ENCODE peak calls at places on chromosomes 5 and 9, in four cellular contexts. Y is spleen, A is HCT116, Q is A549. P is an unnamed sample.

GRCh38 chr5:99176186-99176585 is 247.4 kb upstream of the CHD1 start:
- DNase-seq in A (no peak), Q (no peak), Y (no peak), P (no peak)

GRCh38 chr9:38081356-38082108 is 12.5 kb upstream of the SHB start:
- DNase-seq in Y (peak; percentile 13), A (no peak), Q (no peak), P (no peak)

GRCh38 chr5:15374886-15375285 is 125.1 kb upstream of the FBXL7 start:
- DNase-seq in Q (no peak), Y (no peak), A (no peak), P (no peak)

GRCh38 chr5:155342956-155343355 is 329.4 kb downstream of the KIF4B start:
- DNase-seq in Q (no peak), Y (no peak), A (no peak), P (no peak)

GRCh38 chr9:106590759-106591505 is 272.0 kb upstream of the ZNF462 start:
- DNase-seq in A (no peak), Y (no peak), Q (no peak), P (no peak)

GRCh38 chr9:27371382-27371781 is 74.4 kb upstream of the EQTN start:
- DNase-seq in Y (no peak), A (peak; percentile 22), Q (peak; percentile 41), P (no peak)

GRCh38 chr9:109455861-109456260 is 42.2 kb downstream of the PTPN3 start:
- DNase-seq in A (no peak), Y (no peak), Q (no peak), P (no peak)

GRCh38 chr5:89994266-89994665 is 415.3 kb downstream of the CETN3 start:
- DNase-seq in Y (no peak), Q (no peak), A (no peak), P (no peak)

GRCh38 chr5:181186902-181187499 is 18.0 kb downstream of the TRIM7 start:
- DNase-seq in Q (no peak), Y (peak; percentile 64), A (no peak), P (no peak)

GRCh38 chr9:112283854-112284253 is 49.6 kb downstream of the PTBP3 start:
- DNase-seq in Q (no peak), A (no peak), Y (no peak), P (no peak)

GRCh38 chr5:68342693-68343092 is 127.1 kb downstream of the PIK3R1 start:
- DNase-seq in Y (no peak), A (no peak), Q (no peak), P (no peak)

GRCh38 chr5:127930311-127930710 is 153.3 kb upstream of the SLC12A2 start:
- DNase-seq in A (peak; percentile 31), Y (no peak), Q (peak; percentile 24), P (peak; percentile 17)

GRCh38 chr5:77170-77501 is 14.8 kb upstream of the PLEKHG4B start:
- DNase-seq in A (no peak), Y (no peak), Q (no peak), P (no peak)

GRCh38 chr5:136200761-136201160 is 7.8 kb upstream of the SMIM32 start:
- DNase-seq in A (no peak), Y (no peak), Q (no peak), P (no peak)

GRCh38 chr5:112388010-112388553 is 31.0 kb downstream of the EPB41L4A start:
- DNase-seq in Y (no peak), A (no peak), Q (no peak), P (no peak)

GRCh38 chr5:19790811-19791466 is 197.1 kb downstream of the CDH18 start:
- DNase-seq in Q (no peak), Y (no peak), A (no peak), P (no peak)

GRCh38 chr9:5122116-5122515 is 63.3 kb downstream of the INSL6 start:
- DNase-seq in Y (no peak), A (no peak), Q (no peak), P (no peak)

GRCh38 chr5:178895615-178896571 is at the start of gene ZFP2:
- DNase-seq in A (peak; percentile 21), Y (peak; percentile 90), Q (peak; percentile 18), P (peak; percentile 22)

GRCh38 chr5:32709789-32710334 is 1.3 kb upstream of the NPR3 start:
- DNase-seq in A (peak; percentile 53), Y (peak; percentile 79), Q (peak; percentile 74), P (peak; percentile 85)

GRCh38 chr9:85224729-85225128 is 517.0 kb downstream of the AGTPBP1 start:
- DNase-seq in Q (no peak), Y (no peak), A (peak; percentile 40), P (peak; percentile 26)

GRCh38 chr9:104984121-104984520 is 56.2 kb upstream of the ABCA1 start:
- DNase-seq in Q (no peak), A (no peak), Y (no peak), P (no peak)

GRCh38 chr9:116843863-116844620 is 156.9 kb downstream of the TRIM32 start:
- DNase-seq in Y (no peak), Q (no peak), A (no peak), P (no peak)

GRCh38 chr9:114855488-114855887 is 49.6 kb upstream of the TNFSF15 start:
- DNase-seq in Q (no peak), Y (no peak), A (no peak), P (no peak)

GRCh38 chr9:31604516-31604915 is 779.9 kb upstream of the ACO1 start:
- DNase-seq in A (no peak), Q (no peak), Y (no peak), P (no peak)

GRCh38 chr9:4662108-4662988 is at the start of gene PLPP6:
- DNase-seq in Q (peak; percentile 89), A (peak; percentile 80), Y (peak; percentile 96), P (peak; percentile 83)

GRCh38 chr9:105700598-105701544 is 6.5 kb downstream of the TMEM38B start:
- DNase-seq in Y (no peak), Q (no peak), A (no peak), P (no peak)

GRCh38 chr5:143992461-143992860 is 178.0 kb downstream of the YIPF5 start:
- DNase-seq in Q (no peak), Y (no peak), A (no peak), P (no peak)

GRCh38 chr5:111144352-111144930 is 52.3 kb downstream of the WDR36 start:
- DNase-seq in A (no peak), Y (no peak), Q (no peak), P (no peak)

GRCh38 chr9:21988056-21988990 is 5.9 kb downstream of the CDKN2A start:
- DNase-seq in Y (no peak), Q (no peak), A (no peak), P (no peak)

GRCh38 chr5:50553560-50553984 is 112.5 kb upstream of the EMB start:
- DNase-seq in Q (no peak), Y (no peak), A (no peak), P (no peak)

GRCh38 chr5:137075163-137075970 is 423.8 kb downstream of the SPOCK1 start:
- DNase-seq in Q (peak; percentile 82), Y (no peak), A (peak; percentile 69), P (peak; percentile 78)

GRCh38 chr5:91383956-91384300 is 811 bp upstream of the ARRDC3 start:
- DNase-seq in A (no peak), Y (no peak), Q (no peak), P (no peak)

GRCh38 chr9:36151306-36152210 is 15.0 kb downstream of the GLIPR2 start:
- DNase-seq in Y (peak; percentile 98), Q (no peak), A (no peak), P (no peak)

DNA sequence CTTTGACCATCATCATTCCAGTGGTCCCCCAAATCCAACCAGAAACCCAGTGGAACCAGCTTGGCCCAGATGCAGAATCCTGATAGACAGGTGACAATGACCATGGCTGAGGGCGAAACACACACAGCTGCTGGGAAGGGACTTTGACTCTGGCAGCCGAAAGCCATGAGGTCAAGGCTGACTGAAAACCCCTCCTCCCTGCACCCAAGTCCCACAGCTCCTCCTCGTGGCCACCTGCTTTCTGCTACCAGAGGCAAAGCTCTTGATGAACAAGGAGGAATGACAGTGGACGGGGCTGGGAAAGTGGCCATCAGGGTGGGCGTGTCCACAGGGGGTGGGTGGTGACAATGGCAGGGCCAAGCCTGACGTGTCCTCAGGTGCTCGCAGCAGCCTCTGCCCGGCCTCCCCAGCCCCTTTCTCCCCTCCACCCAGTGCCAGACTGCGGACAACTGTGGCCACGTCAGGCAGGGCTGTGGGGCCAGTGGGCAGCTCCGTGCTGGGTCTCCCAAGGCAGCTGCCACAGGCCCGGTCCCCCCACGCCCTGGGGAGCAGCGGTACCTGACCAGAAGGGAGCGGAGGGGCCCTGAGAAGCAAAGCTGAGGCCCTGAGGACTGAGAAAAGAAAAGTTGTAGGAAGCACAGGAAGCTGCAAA is 30.8 kb upstream of the SARDH start:
- DNase-seq in Y (peak; percentile 59), A (no peak), Q (no peak), P (no peak)
- TF ChIP-seq POLR2A in Y (no peak), A (no peak), Q (no peak), P (no peak)

DNA sequence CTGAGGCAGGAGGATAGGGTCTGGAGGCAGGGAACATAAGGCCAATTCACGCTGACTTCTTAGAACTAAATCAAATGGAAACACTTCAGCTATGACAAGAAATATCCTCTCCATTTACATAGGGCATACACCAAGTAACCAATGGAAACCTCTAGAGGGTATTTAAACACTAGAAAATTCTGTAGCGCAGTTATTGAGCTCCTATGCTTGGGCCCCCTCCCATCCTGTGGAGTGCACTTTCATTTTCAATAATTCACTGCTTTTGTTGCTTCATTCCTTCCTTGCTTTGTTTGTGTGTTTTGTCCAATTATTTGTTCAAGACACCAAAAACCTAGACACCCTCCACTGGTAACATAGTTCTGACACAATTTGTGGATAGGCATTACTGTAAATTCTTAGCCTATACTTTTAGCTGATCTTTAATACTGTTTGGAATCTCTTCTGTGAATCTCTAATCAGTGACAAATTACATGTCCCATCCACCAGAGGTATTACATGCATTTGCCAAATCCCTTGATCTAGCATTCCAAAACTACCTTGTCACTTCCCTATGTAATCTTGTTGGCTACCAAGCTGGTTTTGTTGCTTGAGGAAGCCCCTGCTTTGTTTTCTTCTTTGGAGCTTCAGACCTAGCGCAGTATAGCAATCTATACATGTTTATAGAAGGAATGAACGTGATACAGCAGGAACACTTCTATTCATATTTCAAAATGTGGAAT is 61.6 kb downstream of the ST8SIA4 start:
- DNase-seq in Y (no peak), A (peak; percentile 51), Q (no peak), P (no peak)
- TF ChIP-seq POLR2A in Y (no peak), A (no peak), Q (no peak), P (no peak)

DNA sequence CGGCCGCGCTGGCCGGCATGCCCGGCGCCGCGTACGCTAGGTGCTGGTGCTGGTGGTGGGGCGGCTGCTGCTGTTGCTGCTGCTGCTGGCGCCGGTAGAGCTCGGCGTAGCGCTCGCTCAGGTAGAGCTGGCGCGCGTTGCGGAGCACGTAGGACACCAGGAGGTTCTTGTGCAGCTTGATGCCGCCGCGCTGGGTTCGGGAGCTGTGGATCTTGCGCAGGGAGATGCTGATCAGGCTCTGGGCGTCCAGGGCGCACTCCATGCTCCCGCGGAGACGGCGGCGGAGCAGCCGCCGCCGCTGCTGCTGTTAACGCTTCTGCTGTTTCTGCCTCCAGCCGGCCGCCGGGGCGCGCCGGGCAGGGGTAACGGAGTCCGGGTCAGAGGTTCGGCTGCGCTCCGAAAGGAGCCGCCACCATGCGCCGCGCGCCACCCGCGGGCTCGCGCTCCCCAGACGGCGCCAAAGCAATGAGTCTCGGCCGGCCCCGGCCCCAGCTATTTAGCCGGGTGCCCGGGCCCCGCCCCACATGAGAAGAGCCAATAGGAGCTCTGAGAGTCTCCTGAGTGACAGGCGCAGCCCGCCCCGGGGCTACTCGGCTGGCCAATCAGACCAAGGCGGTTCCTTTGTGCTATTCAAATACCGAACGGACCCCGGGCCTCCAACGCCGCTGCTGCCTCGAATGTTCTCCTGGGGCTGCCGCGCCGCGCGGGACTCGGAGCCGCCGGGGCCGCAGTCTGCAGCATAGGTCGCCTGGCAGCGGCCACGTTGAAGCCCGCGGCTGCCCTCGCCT is at the start of gene IER5L:
- DNase-seq in A (peak; percentile 91), Y (peak; percentile 97), Q (peak; percentile 99), P (peak; percentile 98)
- TF ChIP-seq POLR2A in A (peak; percentile 99), Y (peak; percentile 69), Q (peak; percentile 99), P (peak; percentile 97)

GRCh38 chr9:94991961-94992907 is 265.7 kb downstream of the AOPEP start:
- DNase-seq in A (no peak), Q (no peak), Y (no peak), P (no peak)
- TF ChIP-seq POLR2A in A (no peak), Q (no peak), Y (no peak), P (no peak)